ENCODE peak calls at places on chromosomes 12 and 14, in six cellular contexts. One of them, this sample, is unnamed.

GRCh38 chr12:7241404-7242005 is 52.0 kb downstream of the PEX5 start:
- DNase-seq in stimulated activated CD4-positive, alpha-beta T cell treated with anti-CD3 and anti-CD28 coated beads, Interleukin-1b, Interleukin-23, amount 100 ng/mL, for 24 hours: no peak
- DNase-seq in activated CD4-positive, alpha-beta T cell treated with anti-CD3 and anti-CD28 coated beads, Interleukin-2, amount 50 U/mL, for 1 hour: no peak
- DNase-seq in NCI-H345: no peak
- DNase-seq in stimulated activated CD8-positive, alpha-beta memory T cell treated with anti-CD3 and anti-CD28 coated beads, Interleukin-2, amount 100 ng/mL, for 1 hour: no peak
- DNase-seq in iPS-NIHi11: no peak
- DNase-seq in this sample: no peak

GRCh38 chr12:119202544-119202943 is 23.8 kb downstream of the HSPB8 start:
- DNase-seq in stimulated activated CD4-positive, alpha-beta T cell treated with anti-CD3 and anti-CD28 coated beads, Interleukin-1b, Interleukin-23, amount 100 ng/mL, for 24 hours: no peak
- DNase-seq in activated CD4-positive, alpha-beta T cell treated with anti-CD3 and anti-CD28 coated beads, Interleukin-2, amount 50 U/mL, for 1 hour: no peak
- DNase-seq in NCI-H345: no peak
- DNase-seq in stimulated activated CD8-positive, alpha-beta memory T cell treated with anti-CD3 and anti-CD28 coated beads, Interleukin-2, amount 100 ng/mL, for 1 hour: no peak
- DNase-seq in iPS-NIHi11: peak
- DNase-seq in this sample: no peak

GRCh38 chr12:11697670-11698387 is 48.4 kb downstream of the ETV6 start:
- DNase-seq in stimulated activated CD4-positive, alpha-beta T cell treated with anti-CD3 and anti-CD28 coated beads, Interleukin-1b, Interleukin-23, amount 100 ng/mL, for 24 hours: no peak
- DNase-seq in activated CD4-positive, alpha-beta T cell treated with anti-CD3 and anti-CD28 coated beads, Interleukin-2, amount 50 U/mL, for 1 hour: no peak
- DNase-seq in NCI-H345: no peak
- DNase-seq in stimulated activated CD8-positive, alpha-beta memory T cell treated with anti-CD3 and anti-CD28 coated beads, Interleukin-2, amount 100 ng/mL, for 1 hour: no peak
- DNase-seq in iPS-NIHi11: no peak
- DNase-seq in this sample: no peak

GRCh38 chr14:91373591-91374245 is 43.9 kb downstream of the CCDC88C start:
- DNase-seq in stimulated activated CD4-positive, alpha-beta T cell treated with anti-CD3 and anti-CD28 coated beads, Interleukin-1b, Interleukin-23, amount 100 ng/mL, for 24 hours: no peak
- DNase-seq in activated CD4-positive, alpha-beta T cell treated with anti-CD3 and anti-CD28 coated beads, Interleukin-2, amount 50 U/mL, for 1 hour: no peak
- DNase-seq in NCI-H345: no peak
- DNase-seq in stimulated activated CD8-positive, alpha-beta memory T cell treated with anti-CD3 and anti-CD28 coated beads, Interleukin-2, amount 100 ng/mL, for 1 hour: no peak
- DNase-seq in iPS-NIHi11: no peak
- DNase-seq in this sample: no peak

GRCh38 chr12:3273409-3273853 is 196.3 kb downstream of the TSPAN9 start:
- DNase-seq in stimulated activated CD4-positive, alpha-beta T cell treated with anti-CD3 and anti-CD28 coated beads, Interleukin-1b, Interleukin-23, amount 100 ng/mL, for 24 hours: no peak
- DNase-seq in activated CD4-positive, alpha-beta T cell treated with anti-CD3 and anti-CD28 coated beads, Interleukin-2, amount 50 U/mL, for 1 hour: no peak
- DNase-seq in NCI-H345: no peak
- DNase-seq in stimulated activated CD8-positive, alpha-beta memory T cell treated with anti-CD3 and anti-CD28 coated beads, Interleukin-2, amount 100 ng/mL, for 1 hour: no peak
- DNase-seq in iPS-NIHi11: no peak
- DNase-seq in this sample: no peak

GRCh38 chr14:68363401-68363800 is 429.5 kb downstream of the ZFP36L1 start:
- DNase-seq in stimulated activated CD4-positive, alpha-beta T cell treated with anti-CD3 and anti-CD28 coated beads, Interleukin-1b, Interleukin-23, amount 100 ng/mL, for 24 hours: no peak
- DNase-seq in activated CD4-positive, alpha-beta T cell treated with anti-CD3 and anti-CD28 coated beads, Interleukin-2, amount 50 U/mL, for 1 hour: no peak
- DNase-seq in NCI-H345: no peak
- DNase-seq in stimulated activated CD8-positive, alpha-beta memory T cell treated with anti-CD3 and anti-CD28 coated beads, Interleukin-2, amount 100 ng/mL, for 1 hour: no peak
- DNase-seq in iPS-NIHi11: peak
- DNase-seq in this sample: no peak

GRCh38 chr14:60327447-60328331 is 78.7 kb downstream of the PPM1A start:
- DNase-seq in stimulated activated CD4-positive, alpha-beta T cell treated with anti-CD3 and anti-CD28 coated beads, Interleukin-1b, Interleukin-23, amount 100 ng/mL, for 24 hours: no peak
- DNase-seq in activated CD4-positive, alpha-beta T cell treated with anti-CD3 and anti-CD28 coated beads, Interleukin-2, amount 50 U/mL, for 1 hour: peak
- DNase-seq in NCI-H345: peak
- DNase-seq in stimulated activated CD8-positive, alpha-beta memory T cell treated with anti-CD3 and anti-CD28 coated beads, Interleukin-2, amount 100 ng/mL, for 1 hour: no peak
- DNase-seq in iPS-NIHi11: peak
- DNase-seq in this sample: peak

GRCh38 chr14:54105898-54106297 is 149.3 kb upstream of the BMP4 start:
- DNase-seq in stimulated activated CD4-positive, alpha-beta T cell treated with anti-CD3 and anti-CD28 coated beads, Interleukin-1b, Interleukin-23, amount 100 ng/mL, for 24 hours: no peak
- DNase-seq in activated CD4-positive, alpha-beta T cell treated with anti-CD3 and anti-CD28 coated beads, Interleukin-2, amount 50 U/mL, for 1 hour: no peak
- DNase-seq in NCI-H345: no peak
- DNase-seq in stimulated activated CD8-positive, alpha-beta memory T cell treated with anti-CD3 and anti-CD28 coated beads, Interleukin-2, amount 100 ng/mL, for 1 hour: no peak
- DNase-seq in iPS-NIHi11: no peak
- DNase-seq in this sample: no peak

GRCh38 chr14:26206640-26207039 is 391.2 kb downstream of the NOVA1 start:
- DNase-seq in stimulated activated CD4-positive, alpha-beta T cell treated with anti-CD3 and anti-CD28 coated beads, Interleukin-1b, Interleukin-23, amount 100 ng/mL, for 24 hours: no peak
- DNase-seq in activated CD4-positive, alpha-beta T cell treated with anti-CD3 and anti-CD28 coated beads, Interleukin-2, amount 50 U/mL, for 1 hour: no peak
- DNase-seq in NCI-H345: no peak
- DNase-seq in stimulated activated CD8-positive, alpha-beta memory T cell treated with anti-CD3 and anti-CD28 coated beads, Interleukin-2, amount 100 ng/mL, for 1 hour: no peak
- DNase-seq in iPS-NIHi11: no peak
- DNase-seq in this sample: no peak

GRCh38 chr14:102320033-102320660 is 601 bp downstream of the ZNF839 start:
- DNase-seq in stimulated activated CD4-positive, alpha-beta T cell treated with anti-CD3 and anti-CD28 coated beads, Interleukin-1b, Interleukin-23, amount 100 ng/mL, for 24 hours: no peak
- DNase-seq in activated CD4-positive, alpha-beta T cell treated with anti-CD3 and anti-CD28 coated beads, Interleukin-2, amount 50 U/mL, for 1 hour: peak
- DNase-seq in NCI-H345: peak
- DNase-seq in stimulated activated CD8-positive, alpha-beta memory T cell treated with anti-CD3 and anti-CD28 coated beads, Interleukin-2, amount 100 ng/mL, for 1 hour: no peak
- DNase-seq in iPS-NIHi11: peak
- DNase-seq in this sample: no peak

GRCh38 chr12:52215587-52216031 is 17.4 kb upstream of the KRT7 start:
- DNase-seq in stimulated activated CD4-positive, alpha-beta T cell treated with anti-CD3 and anti-CD28 coated beads, Interleukin-1b, Interleukin-23, amount 100 ng/mL, for 24 hours: no peak
- DNase-seq in activated CD4-positive, alpha-beta T cell treated with anti-CD3 and anti-CD28 coated beads, Interleukin-2, amount 50 U/mL, for 1 hour: no peak
- DNase-seq in NCI-H345: no peak
- DNase-seq in stimulated activated CD8-positive, alpha-beta memory T cell treated with anti-CD3 and anti-CD28 coated beads, Interleukin-2, amount 100 ng/mL, for 1 hour: no peak
- DNase-seq in iPS-NIHi11: no peak
- DNase-seq in this sample: peak

GRCh38 chr14:50954811-50955372 is 10.6 kb upstream of the PYGL start:
- DNase-seq in stimulated activated CD4-positive, alpha-beta T cell treated with anti-CD3 and anti-CD28 coated beads, Interleukin-1b, Interleukin-23, amount 100 ng/mL, for 24 hours: no peak
- DNase-seq in activated CD4-positive, alpha-beta T cell treated with anti-CD3 and anti-CD28 coated beads, Interleukin-2, amount 50 U/mL, for 1 hour: no peak
- DNase-seq in NCI-H345: peak
- DNase-seq in stimulated activated CD8-positive, alpha-beta memory T cell treated with anti-CD3 and anti-CD28 coated beads, Interleukin-2, amount 100 ng/mL, for 1 hour: no peak
- DNase-seq in iPS-NIHi11: peak
- DNase-seq in this sample: no peak

GRCh38 chr12:85057370-85057963 is 21.3 kb downstream of the LRRIQ1 start:
- DNase-seq in stimulated activated CD4-positive, alpha-beta T cell treated with anti-CD3 and anti-CD28 coated beads, Interleukin-1b, Interleukin-23, amount 100 ng/mL, for 24 hours: no peak
- DNase-seq in activated CD4-positive, alpha-beta T cell treated with anti-CD3 and anti-CD28 coated beads, Interleukin-2, amount 50 U/mL, for 1 hour: no peak
- DNase-seq in NCI-H345: peak
- DNase-seq in stimulated activated CD8-positive, alpha-beta memory T cell treated with anti-CD3 and anti-CD28 coated beads, Interleukin-2, amount 100 ng/mL, for 1 hour: no peak
- DNase-seq in iPS-NIHi11: peak
- DNase-seq in this sample: no peak

GRCh38 chr12:119994892-119995658 is 6.0 kb downstream of the BICDL1 start:
- DNase-seq in stimulated activated CD4-positive, alpha-beta T cell treated with anti-CD3 and anti-CD28 coated beads, Interleukin-1b, Interleukin-23, amount 100 ng/mL, for 24 hours: no peak
- DNase-seq in activated CD4-positive, alpha-beta T cell treated with anti-CD3 and anti-CD28 coated beads, Interleukin-2, amount 50 U/mL, for 1 hour: no peak
- DNase-seq in NCI-H345: no peak
- DNase-seq in stimulated activated CD8-positive, alpha-beta memory T cell treated with anti-CD3 and anti-CD28 coated beads, Interleukin-2, amount 100 ng/mL, for 1 hour: no peak
- DNase-seq in iPS-NIHi11: no peak
- DNase-seq in this sample: no peak

GRCh38 chr14:89723930-89724915 is 230.3 kb downstream of the EFCAB11 start:
- DNase-seq in stimulated activated CD4-positive, alpha-beta T cell treated with anti-CD3 and anti-CD28 coated beads, Interleukin-1b, Interleukin-23, amount 100 ng/mL, for 24 hours: no peak
- DNase-seq in activated CD4-positive, alpha-beta T cell treated with anti-CD3 and anti-CD28 coated beads, Interleukin-2, amount 50 U/mL, for 1 hour: no peak
- DNase-seq in NCI-H345: no peak
- DNase-seq in stimulated activated CD8-positive, alpha-beta memory T cell treated with anti-CD3 and anti-CD28 coated beads, Interleukin-2, amount 100 ng/mL, for 1 hour: no peak
- DNase-seq in iPS-NIHi11: no peak
- DNase-seq in this sample: no peak

GRCh38 chr14:66974397-66975025 is 214.7 kb upstream of the GARIN2 start:
- DNase-seq in stimulated activated CD4-positive, alpha-beta T cell treated with anti-CD3 and anti-CD28 coated beads, Interleukin-1b, Interleukin-23, amount 100 ng/mL, for 24 hours: no peak
- DNase-seq in activated CD4-positive, alpha-beta T cell treated with anti-CD3 and anti-CD28 coated beads, Interleukin-2, amount 50 U/mL, for 1 hour: no peak
- DNase-seq in NCI-H345: no peak
- DNase-seq in stimulated activated CD8-positive, alpha-beta memory T cell treated with anti-CD3 and anti-CD28 coated beads, Interleukin-2, amount 100 ng/mL, for 1 hour: no peak
- DNase-seq in iPS-NIHi11: peak
- DNase-seq in this sample: no peak

GRCh38 chr12:52387859-52388258 is 2.4 kb upstream of the KRT84 start:
- DNase-seq in stimulated activated CD4-positive, alpha-beta T cell treated with anti-CD3 and anti-CD28 coated beads, Interleukin-1b, Interleukin-23, amount 100 ng/mL, for 24 hours: no peak
- DNase-seq in activated CD4-positive, alpha-beta T cell treated with anti-CD3 and anti-CD28 coated beads, Interleukin-2, amount 50 U/mL, for 1 hour: no peak
- DNase-seq in NCI-H345: no peak
- DNase-seq in stimulated activated CD8-positive, alpha-beta memory T cell treated with anti-CD3 and anti-CD28 coated beads, Interleukin-2, amount 100 ng/mL, for 1 hour: no peak
- DNase-seq in iPS-NIHi11: no peak
- DNase-seq in this sample: no peak

GRCh38 chr14:101495284-101495683 is 66.0 kb upstream of the DIO3 start:
- DNase-seq in stimulated activated CD4-positive, alpha-beta T cell treated with anti-CD3 and anti-CD28 coated beads, Interleukin-1b, Interleukin-23, amount 100 ng/mL, for 24 hours: no peak
- DNase-seq in activated CD4-positive, alpha-beta T cell treated with anti-CD3 and anti-CD28 coated beads, Interleukin-2, amount 50 U/mL, for 1 hour: no peak
- DNase-seq in NCI-H345: no peak
- DNase-seq in stimulated activated CD8-positive, alpha-beta memory T cell treated with anti-CD3 and anti-CD28 coated beads, Interleukin-2, amount 100 ng/mL, for 1 hour: no peak
- DNase-seq in iPS-NIHi11: no peak
- DNase-seq in this sample: peak

GRCh38 chr14:77043177-77043983 is 14.9 kb upstream of the IRF2BPL start:
- DNase-seq in stimulated activated CD4-positive, alpha-beta T cell treated with anti-CD3 and anti-CD28 coated beads, Interleukin-1b, Interleukin-23, amount 100 ng/mL, for 24 hours: no peak
- DNase-seq in activated CD4-positive, alpha-beta T cell treated with anti-CD3 and anti-CD28 coated beads, Interleukin-2, amount 50 U/mL, for 1 hour: peak
- DNase-seq in NCI-H345: no peak
- DNase-seq in stimulated activated CD8-positive, alpha-beta memory T cell treated with anti-CD3 and anti-CD28 coated beads, Interleukin-2, amount 100 ng/mL, for 1 hour: no peak
- DNase-seq in iPS-NIHi11: no peak
- DNase-seq in this sample: peak

GRCh38 chr12:123142948-123143752 is 7.7 kb downstream of the PITPNM2 start:
- DNase-seq in stimulated activated CD4-positive, alpha-beta T cell treated with anti-CD3 and anti-CD28 coated beads, Interleukin-1b, Interleukin-23, amount 100 ng/mL, for 24 hours: no peak
- DNase-seq in activated CD4-positive, alpha-beta T cell treated with anti-CD3 and anti-CD28 coated beads, Interleukin-2, amount 50 U/mL, for 1 hour: no peak
- DNase-seq in NCI-H345: peak
- DNase-seq in stimulated activated CD8-positive, alpha-beta memory T cell treated with anti-CD3 and anti-CD28 coated beads, Interleukin-2, amount 100 ng/mL, for 1 hour: no peak
- DNase-seq in iPS-NIHi11: no peak
- DNase-seq in this sample: no peak

GRCh38 chr12:129871991-129872969 is 31.5 kb downstream of the TMEM132D start:
- DNase-seq in stimulated activated CD4-positive, alpha-beta T cell treated with anti-CD3 and anti-CD28 coated beads, Interleukin-1b, Interleukin-23, amount 100 ng/mL, for 24 hours: no peak
- DNase-seq in activated CD4-positive, alpha-beta T cell treated with anti-CD3 and anti-CD28 coated beads, Interleukin-2, amount 50 U/mL, for 1 hour: no peak
- DNase-seq in NCI-H345: peak
- DNase-seq in stimulated activated CD8-positive, alpha-beta memory T cell treated with anti-CD3 and anti-CD28 coated beads, Interleukin-2, amount 100 ng/mL, for 1 hour: no peak
- DNase-seq in iPS-NIHi11: peak
- DNase-seq in this sample: no peak

GRCh38 chr12:115012861-115013667 is 329.1 kb upstream of the TBX3 start:
- DNase-seq in stimulated activated CD4-positive, alpha-beta T cell treated with anti-CD3 and anti-CD28 coated beads, Interleukin-1b, Interleukin-23, amount 100 ng/mL, for 24 hours: no peak
- DNase-seq in activated CD4-positive, alpha-beta T cell treated with anti-CD3 and anti-CD28 coated beads, Interleukin-2, amount 50 U/mL, for 1 hour: no peak
- DNase-seq in NCI-H345: no peak
- DNase-seq in stimulated activated CD8-positive, alpha-beta memory T cell treated with anti-CD3 and anti-CD28 coated beads, Interleukin-2, amount 100 ng/mL, for 1 hour: no peak
- DNase-seq in iPS-NIHi11: peak
- DNase-seq in this sample: no peak

GRCh38 chr14:66613344-66613743 is 105.4 kb downstream of the GPHN start:
- DNase-seq in stimulated activated CD4-positive, alpha-beta T cell treated with anti-CD3 and anti-CD28 coated beads, Interleukin-1b, Interleukin-23, amount 100 ng/mL, for 24 hours: no peak
- DNase-seq in activated CD4-positive, alpha-beta T cell treated with anti-CD3 and anti-CD28 coated beads, Interleukin-2, amount 50 U/mL, for 1 hour: no peak
- DNase-seq in NCI-H345: no peak
- DNase-seq in stimulated activated CD8-positive, alpha-beta memory T cell treated with anti-CD3 and anti-CD28 coated beads, Interleukin-2, amount 100 ng/mL, for 1 hour: no peak
- DNase-seq in iPS-NIHi11: no peak
- DNase-seq in this sample: no peak

GRCh38 chr14:96410119-96410518 is 18.2 kb downstream of the AK7 start:
- DNase-seq in stimulated activated CD4-positive, alpha-beta T cell treated with anti-CD3 and anti-CD28 coated beads, Interleukin-1b, Interleukin-23, amount 100 ng/mL, for 24 hours: no peak
- DNase-seq in activated CD4-positive, alpha-beta T cell treated with anti-CD3 and anti-CD28 coated beads, Interleukin-2, amount 50 U/mL, for 1 hour: no peak
- DNase-seq in NCI-H345: no peak
- DNase-seq in stimulated activated CD8-positive, alpha-beta memory T cell treated with anti-CD3 and anti-CD28 coated beads, Interleukin-2, amount 100 ng/mL, for 1 hour: no peak
- DNase-seq in iPS-NIHi11: no peak
- DNase-seq in this sample: no peak

GRCh38 chr12:19150273-19150895 is 20.9 kb downstream of the PLEKHA5 start:
- DNase-seq in stimulated activated CD4-positive, alpha-beta T cell treated with anti-CD3 and anti-CD28 coated beads, Interleukin-1b, Interleukin-23, amount 100 ng/mL, for 24 hours: no peak
- DNase-seq in activated CD4-positive, alpha-beta T cell treated with anti-CD3 and anti-CD28 coated beads, Interleukin-2, amount 50 U/mL, for 1 hour: no peak
- DNase-seq in NCI-H345: no peak
- DNase-seq in stimulated activated CD8-positive, alpha-beta memory T cell treated with anti-CD3 and anti-CD28 coated beads, Interleukin-2, amount 100 ng/mL, for 1 hour: no peak
- DNase-seq in iPS-NIHi11: no peak
- DNase-seq in this sample: no peak

GRCh38 chr14:75944607-75945241 is 37.1 kb downstream of the TGFB3 start:
- DNase-seq in stimulated activated CD4-positive, alpha-beta T cell treated with anti-CD3 and anti-CD28 coated beads, Interleukin-1b, Interleukin-23, amount 100 ng/mL, for 24 hours: no peak
- DNase-seq in activated CD4-positive, alpha-beta T cell treated with anti-CD3 and anti-CD28 coated beads, Interleukin-2, amount 50 U/mL, for 1 hour: no peak
- DNase-seq in NCI-H345: no peak
- DNase-seq in stimulated activated CD8-positive, alpha-beta memory T cell treated with anti-CD3 and anti-CD28 coated beads, Interleukin-2, amount 100 ng/mL, for 1 hour: no peak
- DNase-seq in iPS-NIHi11: no peak
- DNase-seq in this sample: no peak

GRCh38 chr12:6215932-6216494 is 15.8 kb downstream of the CD9 start:
- DNase-seq in stimulated activated CD4-positive, alpha-beta T cell treated with anti-CD3 and anti-CD28 coated beads, Interleukin-1b, Interleukin-23, amount 100 ng/mL, for 24 hours: no peak
- DNase-seq in activated CD4-positive, alpha-beta T cell treated with anti-CD3 and anti-CD28 coated beads, Interleukin-2, amount 50 U/mL, for 1 hour: no peak
- DNase-seq in NCI-H345: no peak
- DNase-seq in stimulated activated CD8-positive, alpha-beta memory T cell treated with anti-CD3 and anti-CD28 coated beads, Interleukin-2, amount 100 ng/mL, for 1 hour: no peak
- DNase-seq in iPS-NIHi11: peak
- DNase-seq in this sample: peak

GRCh38 chr14:91383439-91383838 is 34.2 kb downstream of the CCDC88C start:
- DNase-seq in stimulated activated CD4-positive, alpha-beta T cell treated with anti-CD3 and anti-CD28 coated beads, Interleukin-1b, Interleukin-23, amount 100 ng/mL, for 24 hours: no peak
- DNase-seq in activated CD4-positive, alpha-beta T cell treated with anti-CD3 and anti-CD28 coated beads, Interleukin-2, amount 50 U/mL, for 1 hour: no peak
- DNase-seq in NCI-H345: peak
- DNase-seq in stimulated activated CD8-positive, alpha-beta memory T cell treated with anti-CD3 and anti-CD28 coated beads, Interleukin-2, amount 100 ng/mL, for 1 hour: no peak
- DNase-seq in iPS-NIHi11: peak
- DNase-seq in this sample: no peak

GRCh38 chr12:94831081-94831747 is 172.3 kb downstream of the NDUFA12 start:
- DNase-seq in stimulated activated CD4-positive, alpha-beta T cell treated with anti-CD3 and anti-CD28 coated beads, Interleukin-1b, Interleukin-23, amount 100 ng/mL, for 24 hours: no peak
- DNase-seq in activated CD4-positive, alpha-beta T cell treated with anti-CD3 and anti-CD28 coated beads, Interleukin-2, amount 50 U/mL, for 1 hour: no peak
- DNase-seq in NCI-H345: peak
- DNase-seq in stimulated activated CD8-positive, alpha-beta memory T cell treated with anti-CD3 and anti-CD28 coated beads, Interleukin-2, amount 100 ng/mL, for 1 hour: no peak
- DNase-seq in iPS-NIHi11: no peak
- DNase-seq in this sample: no peak

GRCh38 chr14:28751467-28752058 is 15.0 kb upstream of the FOXG1 start:
- DNase-seq in stimulated activated CD4-positive, alpha-beta T cell treated with anti-CD3 and anti-CD28 coated beads, Interleukin-1b, Interleukin-23, amount 100 ng/mL, for 24 hours: no peak
- DNase-seq in activated CD4-positive, alpha-beta T cell treated with anti-CD3 and anti-CD28 coated beads, Interleukin-2, amount 50 U/mL, for 1 hour: no peak
- DNase-seq in NCI-H345: peak
- DNase-seq in stimulated activated CD8-positive, alpha-beta memory T cell treated with anti-CD3 and anti-CD28 coated beads, Interleukin-2, amount 100 ng/mL, for 1 hour: no peak
- DNase-seq in iPS-NIHi11: peak
- DNase-seq in this sample: no peak

This sample was measured in ureter.